ENCODE peak calls at places on chromosomes 11 and 22, in seven cellular contexts. Q is mesenchymal stem cell, I is neuronal stem cell, U is IMR-90, X is H9, L is H1, E is trophoblast cell. P is an unnamed sample.

GRCh38 chr22:37848587-37849088 is 581 bp upstream of the EIF3L start:
- DNase-seq in Q (peak), I (no peak), U (peak), X (no peak), L (no peak), E (peak), P (peak)

GRCh38 chr11:32374261-32374711 is 61.1 kb downstream of the WT1 start:
- DNase-seq in Q (peak), I (peak), U (peak), X (peak), L (peak), E (peak), P (peak)

GRCh38 chr11:72683782-72684200 is 9.6 kb upstream of the PDE2A start:
- DNase-seq in Q (peak), I (peak), U (peak), X (peak), L (peak), E (peak), P (peak)

GRCh38 chr11:26335903-26336302 is 4.0 kb downstream of the ANO3 start:
- DNase-seq in Q (no peak), I (no peak), U (no peak), X (no peak), L (no peak), E (no peak), P (no peak)

GRCh38 chr11:65915821-65916251 is 3.0 kb downstream of the C11orf68 start:
- DNase-seq in Q (peak), I (no peak), U (peak), X (peak), L (no peak), E (peak), P (peak)

GRCh38 chr11:119371778-119372182 is 9.7 kb downstream of the USP2 start:
- DNase-seq in Q (no peak), I (no peak), U (no peak), X (peak), L (no peak), E (no peak), P (no peak)

GRCh38 chr11:74466916-74467885 is at the start of gene KCNE3:
- DNase-seq in Q (peak), I (no peak), U (no peak), X (peak), L (peak), E (no peak), P (peak)

GRCh38 chr22:17965538-17966402 is 58.6 kb downstream of the MICAL3 start:
- DNase-seq in Q (no peak), I (no peak), U (no peak), X (no peak), L (no peak), E (no peak), P (peak)

GRCh38 chr22:22546490-22546889 is 12.6 kb downstream of the PRAME start:
- DNase-seq in Q (no peak), I (no peak), U (peak), X (no peak), L (no peak), E (peak), P (no peak)

GRCh38 chr11:64040684-64041267 is 5.0 kb downstream of the FLRT1 start:
- DNase-seq in Q (no peak), I (no peak), U (no peak), X (peak), L (peak), E (no peak), P (no peak)

GRCh38 chr22:17117890-17118289 is 3.3 kb downstream of the TMEM121B start:
- DNase-seq in Q (no peak), I (no peak), U (no peak), X (no peak), L (no peak), E (no peak), P (peak)

GRCh38 chr11:66240781-66241136 is 27.7 kb upstream of the RAB1B start:
- DNase-seq in Q (no peak), I (no peak), U (no peak), X (no peak), L (no peak), E (no peak), P (no peak)

GRCh38 chr11:27991731-27992130 is 116.2 kb downstream of the KIF18A start:
- DNase-seq in Q (peak), I (no peak), U (peak), X (no peak), L (no peak), E (no peak), P (no peak)

GRCh38 chr11:111871693-111872161 is 346 bp upstream of the ALG9 start:
- DNase-seq in Q (no peak), I (no peak), U (no peak), X (no peak), L (no peak), E (no peak), P (no peak)

GRCh38 chr11:110984147-110984546 is 261.4 kb upstream of the POU2AF2 start:
- DNase-seq in Q (peak), I (no peak), U (peak), X (no peak), L (no peak), E (no peak), P (peak)

DNA sequence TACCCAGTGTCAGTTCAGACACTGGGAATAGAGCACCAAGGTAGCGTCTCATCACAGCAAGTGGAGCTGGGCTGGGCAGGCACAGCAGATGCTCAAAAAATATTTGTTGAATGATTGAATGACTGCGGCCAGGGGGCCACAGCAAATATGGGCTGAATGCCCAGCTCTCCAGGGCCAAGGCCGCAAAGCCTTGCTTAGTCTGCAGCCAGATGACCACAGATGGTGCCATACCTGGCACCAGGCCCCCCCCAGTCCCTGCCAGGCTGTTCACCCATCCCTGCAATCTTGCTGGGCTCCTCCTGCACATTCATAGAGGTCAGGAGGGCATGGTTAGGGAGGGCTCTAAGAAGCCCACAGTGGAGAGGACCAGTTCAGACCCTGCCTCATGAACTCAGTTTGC is 32.9 kb downstream of the ZC3H7B start:
- DNase-seq in Q (no peak), I (no peak), U (no peak), X (no peak), L (no peak), E (no peak), P (no peak)
- H2BK5ac ChIP-seq in Q (no peak), I (no peak), U (no peak), X (no peak), L (no peak), E (no peak), P (no peak)

DNA sequence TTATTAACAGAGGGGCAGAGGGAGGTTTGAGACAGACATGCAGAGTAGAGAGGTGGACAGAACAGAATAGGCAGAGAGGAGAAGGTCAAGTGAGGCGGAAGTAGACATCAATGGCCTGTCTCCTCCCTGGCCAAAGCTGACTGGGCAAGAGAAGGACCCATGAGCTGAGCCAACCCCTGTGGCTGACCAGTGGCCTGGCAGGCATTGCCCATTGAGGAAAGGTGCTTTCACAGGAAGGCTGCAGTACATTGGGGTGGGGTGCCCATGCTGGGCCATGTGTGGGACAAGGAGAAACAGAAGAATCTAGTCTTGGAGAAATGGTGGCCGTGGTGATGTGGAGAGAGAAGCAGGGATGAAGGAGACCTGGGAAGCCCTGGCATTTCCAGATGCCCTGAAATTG is 76.0 kb downstream of the MYEOV start:
- DNase-seq in Q (no peak), I (no peak), U (no peak), X (no peak), L (no peak), E (no peak), P (no peak)
- H2BK5ac ChIP-seq in Q (no peak), I (no peak), U (no peak), X (no peak), L (no peak), E (no peak), P (no peak)

GRCh38 chr11:126615819-126616218 is 260.3 kb downstream of the ST3GAL4 start:
- DNase-seq in Q (no peak), I (no peak), U (no peak), X (no peak), L (no peak), E (no peak), P (no peak)
- H2BK5ac ChIP-seq in Q (no peak), I (no peak), U (no peak), X (no peak), L (no peak), E (no peak), P (no peak)

DNA sequence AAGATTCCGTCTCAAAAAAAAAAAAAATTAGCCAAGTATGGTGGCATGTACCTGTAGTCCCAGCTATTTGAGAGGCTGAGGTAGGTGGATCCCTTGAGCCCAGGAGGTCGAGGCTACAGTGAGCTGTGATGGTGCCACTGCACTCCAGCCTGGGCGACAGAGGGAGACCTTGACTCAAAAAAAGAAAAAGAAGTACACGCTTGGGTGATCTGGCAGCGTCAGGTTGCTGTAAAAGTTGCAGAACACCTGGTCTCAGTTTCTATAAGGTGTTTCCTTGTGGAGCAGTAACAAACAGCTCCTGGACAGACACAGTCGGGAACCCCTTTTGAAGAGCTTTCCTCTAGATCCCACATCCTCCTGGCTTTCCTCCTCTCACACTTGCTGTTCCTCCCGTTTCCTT is 45.8 kb downstream of the SCGB1A1 start:
- DNase-seq in Q (no peak), I (no peak), U (no peak), X (no peak), L (no peak), E (no peak), P (no peak)
- H2BK5ac ChIP-seq in Q (no peak), I (no peak), U (no peak), X (no peak), L (no peak), E (peak), P (no peak)

GRCh38 chr11:96277696-96278038 is 65.3 kb downstream of the MAML2 start:
- DNase-seq in Q (no peak), I (no peak), U (no peak), X (no peak), L (no peak), E (no peak), P (peak)
- H2BK5ac ChIP-seq in Q (no peak), I (no peak), U (peak), X (no peak), L (no peak), E (peak), P (no peak)

P was measured in mesendoderm.